ENCODE peak calls at places on chromosomes 7 and 10, in ten cellular contexts. C is neural crest cell, J is Peyer's patch, D is astrocyte of the spinal cord, U is HL-60, F is BJ, I is brain microvascular endothelial cell, T is RWPE1, S is PC-3, L is heart right ventricle. R is an unnamed sample.
A peak's percentile ranks its signal among the peaks of the same experiment; 100 is the strongest.

GRCh38 chr7:44262031-44262430 is 61.3 kb downstream of the YKT6 start:
- DNase-seq in J (no peak), I (no peak), S (no peak), D (no peak), T (peak; percentile 48), F (no peak), U (no peak), L (no peak), C (no peak), R (no peak)

GRCh38 chr7:37448057-37448636 is 517 bp downstream of the ELMO1 start:
- DNase-seq in J (no peak), I (no peak), U (no peak), D (no peak), F (no peak), S (no peak), L (peak; percentile 41), C (no peak), T (no peak), R (no peak)

GRCh38 chr7:17044396-17044795 is 162.6 kb upstream of the AGR3 start:
- DNase-seq in T (no peak), J (no peak), L (no peak), U (no peak), D (no peak), S (no peak), F (no peak), I (no peak), C (no peak), R (no peak)

GRCh38 chr7:80833289-80834104 is 85.4 kb downstream of the SEMA3C start:
- DNase-seq in C (no peak), L (no peak), S (no peak), T (no peak), J (no peak), F (no peak), D (peak; percentile 84), I (peak; percentile 31), U (no peak), R (no peak)

GRCh38 chr10:71319800-71320392 is 837 bp downstream of the SLC29A3 start:
- DNase-seq in F (no peak), S (no peak), J (no peak), D (no peak), T (no peak), L (no peak), C (no peak), U (no peak), I (no peak), R (no peak)

GRCh38 chr7:135573541-135573940 is 15.8 kb downstream of the NUP205 start:
- DNase-seq in D (no peak), U (no peak), I (no peak), L (no peak), T (no peak), F (no peak), S (no peak), C (no peak), J (no peak), R (no peak)

GRCh38 chr10:34334908-34335307 is 480.2 kb downstream of the PARD3 start:
- DNase-seq in F (no peak), C (no peak), U (no peak), T (no peak), I (no peak), S (no peak), D (no peak), J (no peak), L (no peak), R (no peak)

GRCh38 chr7:82594665-82595064 is 151.1 kb upstream of the CACNA2D1 start:
- DNase-seq in I (no peak), U (no peak), D (no peak), J (no peak), F (no peak), C (no peak), T (no peak), L (no peak), S (no peak), R (no peak)

GRCh38 chr10:65570143-65571010 is 1355.5 kb upstream of the LRRTM3 start:
- DNase-seq in S (peak; percentile 89), C (peak; percentile 3), L (peak; percentile 41), I (peak; percentile 29), U (no peak), D (peak; percentile 47), T (peak; percentile 20), F (no peak), J (peak; percentile 61), R (no peak)

GRCh38 chr10:84543077-84543476 is 214.7 kb downstream of the CCSER2 start:
- DNase-seq in C (no peak), L (no peak), S (no peak), D (no peak), T (no peak), U (no peak), J (no peak), F (no peak), I (no peak), R (no peak)

DNA sequence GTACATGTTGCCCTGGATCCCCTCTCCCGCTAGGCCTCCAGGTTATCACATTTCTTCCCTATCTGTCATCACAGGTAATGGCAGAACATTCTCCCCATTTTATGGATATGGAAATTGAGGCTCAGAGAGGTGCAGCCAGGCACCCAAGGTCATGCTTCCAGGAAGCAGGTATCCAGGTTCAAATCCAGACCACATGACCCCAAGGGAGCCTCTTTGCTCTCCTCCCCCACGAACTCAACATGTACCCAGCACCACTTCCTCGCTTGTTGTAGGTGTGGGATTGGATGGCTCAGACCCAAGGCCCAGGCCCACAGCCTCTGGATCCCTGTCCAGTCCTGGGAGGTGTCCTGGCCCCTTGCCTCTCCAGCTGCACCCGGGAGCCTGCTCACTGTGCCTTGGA is 205.6 kb upstream of the ZMIZ1 start:
- DNase-seq in F (no peak), T (no peak), D (no peak), I (no peak), J (no peak), L (no peak), S (no peak), U (no peak), C (no peak), R (peak; percentile 54)
- TF ChIP-seq CTCF in F (no peak), T (no peak), D (no peak), I (no peak), J (no peak), L (no peak), S (no peak), U (no peak), C (no peak), R (no peak)

DNA sequence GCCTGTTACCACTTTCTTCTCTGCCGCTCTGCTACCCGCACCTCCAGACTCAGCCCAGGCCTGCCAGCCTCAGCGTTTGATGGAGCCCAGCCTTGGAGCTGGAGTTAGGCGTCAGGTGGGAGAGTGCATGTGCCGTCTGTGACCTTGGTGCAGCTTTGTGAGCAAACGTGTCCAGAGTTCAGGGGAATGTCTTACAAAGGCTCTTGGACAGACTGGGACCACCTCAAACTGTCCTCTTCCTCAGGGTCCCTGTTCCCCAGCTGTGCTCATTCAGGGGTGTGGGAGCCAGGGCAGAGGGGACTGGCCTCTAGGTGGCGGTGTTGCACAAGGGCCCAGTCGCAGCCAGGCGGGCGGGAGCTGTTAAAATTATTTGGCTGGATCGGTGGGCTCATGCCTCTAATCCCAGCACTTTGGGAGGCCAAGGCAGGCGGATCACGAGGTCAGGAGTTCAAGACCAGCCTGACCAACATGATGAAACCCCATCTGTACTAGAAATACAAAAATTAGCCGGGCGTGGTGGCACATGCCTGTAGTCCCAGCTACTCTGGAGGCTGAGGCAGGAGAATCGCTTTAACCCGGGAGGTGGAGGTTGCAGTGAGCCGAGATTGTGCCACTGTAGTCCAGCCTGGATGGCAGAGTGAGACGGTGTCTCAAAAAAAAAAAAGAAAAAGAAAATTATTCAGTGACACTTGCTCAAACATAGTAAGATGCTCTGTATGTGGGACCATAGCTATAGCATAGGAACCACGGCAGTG is 89.2 kb downstream of the ADCY1 start:
- DNase-seq in T (peak; percentile 30), I (peak; percentile 7), S (peak; percentile 32), L (peak; percentile 18), C (peak; percentile 12), D (no peak), F (no peak), U (peak; percentile 1), J (no peak), R (peak; percentile 82)
- TF ChIP-seq CTCF in T (peak; percentile 64), I (peak; percentile 87), S (peak; percentile 65), L (peak; percentile 76), C (peak; percentile 59), D (peak; percentile 69), F (peak; percentile 78), U (peak; percentile 64), J (peak; percentile 57), R (peak; percentile 50)

DNA sequence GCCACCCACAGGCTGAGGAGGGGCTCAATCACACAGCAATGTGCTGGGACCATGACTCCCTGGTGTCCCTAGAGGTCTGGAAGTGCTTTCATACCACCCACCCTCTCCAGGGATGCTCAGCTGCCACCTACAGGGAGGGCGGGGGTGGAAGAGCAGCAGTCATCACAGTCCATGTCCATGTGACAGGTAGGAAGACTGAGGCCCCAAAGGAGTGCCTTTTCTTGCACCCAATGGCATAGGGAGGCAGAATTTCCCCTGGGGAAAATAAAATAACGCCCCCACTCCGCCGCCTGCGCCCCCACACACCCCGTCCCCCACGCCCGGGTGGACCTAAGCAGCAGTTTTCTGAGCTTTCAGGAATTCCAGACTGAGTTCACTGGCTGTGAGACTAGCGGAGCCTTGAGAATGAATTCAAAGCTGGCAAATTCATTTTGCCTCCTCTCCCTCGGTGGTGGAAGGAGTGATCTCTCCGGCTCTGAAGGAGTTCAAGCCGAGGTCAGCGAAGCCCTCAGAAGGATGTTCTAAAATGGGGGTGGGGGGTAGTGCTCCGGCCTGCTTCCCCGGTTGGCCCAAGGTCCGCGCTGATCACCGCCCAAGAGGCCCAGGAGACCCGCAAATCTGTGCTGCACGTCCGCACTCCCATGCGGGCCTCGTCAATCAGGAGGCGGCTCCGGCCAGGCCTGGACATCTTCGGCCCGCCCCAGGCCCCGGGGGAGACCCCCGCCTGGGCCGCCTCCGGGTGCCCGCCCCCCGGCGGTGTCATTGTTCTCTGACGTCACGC is 2.1 kb upstream of the ZMIZ1 start:
- DNase-seq in S (peak; percentile 94), I (no peak), T (no peak), U (no peak), F (no peak), D (peak; percentile 36), C (peak; percentile 20), J (no peak), L (no peak), R (no peak)
- TF ChIP-seq CTCF in S (peak; percentile 98), I (peak; percentile 55), T (no peak), U (no peak), F (peak; percentile 49), D (peak; percentile 33), C (peak; percentile 40), J (peak; percentile 40), L (peak; percentile 37), R (no peak)

DNA sequence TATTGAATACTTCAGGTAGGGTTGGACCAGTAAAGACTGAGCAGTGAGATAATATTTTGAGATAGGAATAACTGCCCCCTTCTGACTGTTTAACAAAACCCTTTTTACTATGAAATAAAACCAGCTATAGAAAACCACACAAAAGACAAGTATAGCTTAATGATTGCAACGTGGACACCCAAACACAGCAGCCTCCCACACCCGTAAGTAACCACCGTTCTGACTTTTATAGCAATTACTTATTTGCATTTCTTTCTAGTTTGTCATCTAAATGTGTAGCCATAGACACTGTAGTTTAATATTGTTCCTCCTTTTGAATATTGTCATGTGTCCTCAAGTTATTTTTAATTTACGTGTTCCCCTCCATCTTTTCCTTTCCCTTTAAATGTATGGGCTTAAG is 42.9 kb upstream of the SYPL1 start:
- DNase-seq in L (no peak), J (no peak), D (no peak), C (no peak), U (no peak), F (no peak), I (no peak), T (no peak), S (no peak), R (no peak)
- TF ChIP-seq CTCF in L (no peak), J (no peak), D (no peak), C (no peak), U (no peak), F (no peak), I (no peak), T (no peak), S (no peak), R (no peak)

R was measured in osteocyte.